ENCODE peak calls at places on chromosomes 12 and 14, in five cellular contexts. L, I, S, F and R are unnamed samples.

GRCh38 chr14:81416981-81417380 is 16.9 kb upstream of the STON2 start:
- DNase-seq in I (no peak), S (no peak), L (no peak), F (no peak), R (no peak)

GRCh38 chr12:32365473-32366064 is 33.8 kb upstream of the FGD4 start:
- DNase-seq in I (peak; percentile 70), S (peak; percentile 3), F (peak; percentile 74), L (no peak), R (peak; percentile 72)

GRCh38 chr14:94026173-94026885 is at the start of gene OTUB2:
- DNase-seq in L (peak; percentile 89), S (peak; percentile 94), I (peak; percentile 100), F (peak; percentile 99), R (peak; percentile 98)

GRCh38 chr14:38662781-38663180 is 406.9 kb upstream of the CLEC14A start:
- DNase-seq in L (no peak), F (no peak), S (no peak), I (peak; percentile 79), R (peak; percentile 1)

GRCh38 chr14:54377501-54377900 is 19.3 kb upstream of the CDKN3 start:
- DNase-seq in L (no peak), I (no peak), F (no peak), S (no peak), R (no peak)

GRCh38 chr12:103852498-103852992 is 11.5 kb upstream of the NT5DC3 start:
- DNase-seq in S (no peak), L (no peak), I (peak; percentile 65), F (peak; percentile 49), R (peak; percentile 78)

GRCh38 chr12:121678305-121678704 is 8.9 kb upstream of the MORN3 start:
- DNase-seq in I (no peak), F (no peak), L (no peak), S (no peak), R (no peak)

GRCh38 chr14:65373011-65373670 is 39.4 kb upstream of the FUT8 start:
- DNase-seq in L (no peak), I (no peak), F (no peak), S (no peak), R (peak; percentile 66)

GRCh38 chr12:40192704-40193255 is 32.0 kb upstream of the LRRK2 start:
- DNase-seq in F (no peak), S (no peak), L (no peak), I (no peak), R (peak; percentile 8)

GRCh38 chr12:31288381-31288780 is 37.6 kb downstream of the SINHCAF start:
- DNase-seq in L (no peak), I (no peak), F (no peak), S (no peak), R (no peak)